ENCODE peak calls at places on chromosome 11, in four cellular contexts. One of them, this sample, is unnamed.

GRCh38 chr11:71568707-71569349 is 3.5 kb downstream of the KRTAP5-10 start:
- DNase-seq in fibroblast of lung: no peak
- DNase-seq in activated gamma-delta T cell treated with anti-CD3 and anti-CD28 coated beads, Interleukin-2, amount 50 U/mL, for 16 hours: no peak
- DNase-seq in left kidney: peak; percentile 44
- DNase-seq in this sample: no peak

GRCh38 chr11:119100960-119101349 is 698 bp downstream of the DPAGT1 start:
- DNase-seq in fibroblast of lung: no peak
- DNase-seq in left kidney: no peak
- DNase-seq in activated gamma-delta T cell treated with anti-CD3 and anti-CD28 coated beads, Interleukin-2, amount 50 U/mL, for 16 hours: no peak
- DNase-seq in this sample: no peak

GRCh38 chr11:7999795-8000194 is 12.7 kb downstream of the EIF3F start:
- DNase-seq in left kidney: no peak
- DNase-seq in activated gamma-delta T cell treated with anti-CD3 and anti-CD28 coated beads, Interleukin-2, amount 50 U/mL, for 16 hours: no peak
- DNase-seq in fibroblast of lung: no peak
- DNase-seq in this sample: no peak

GRCh38 chr11:82842019-82842418 is 58.2 kb downstream of the PRCP start:
- DNase-seq in left kidney: no peak
- DNase-seq in activated gamma-delta T cell treated with anti-CD3 and anti-CD28 coated beads, Interleukin-2, amount 50 U/mL, for 16 hours: no peak
- DNase-seq in fibroblast of lung: no peak
- DNase-seq in this sample: no peak

GRCh38 chr11:8063319-8063718 is 17.7 kb upstream of the TUB start:
- DNase-seq in activated gamma-delta T cell treated with anti-CD3 and anti-CD28 coated beads, Interleukin-2, amount 50 U/mL, for 16 hours: no peak
- DNase-seq in left kidney: no peak
- DNase-seq in fibroblast of lung: peak; percentile 22
- DNase-seq in this sample: no peak

GRCh38 chr11:86553322-86553721 is 119.1 kb downstream of the ME3 start:
- DNase-seq in left kidney: no peak
- DNase-seq in activated gamma-delta T cell treated with anti-CD3 and anti-CD28 coated beads, Interleukin-2, amount 50 U/mL, for 16 hours: no peak
- DNase-seq in fibroblast of lung: no peak
- DNase-seq in this sample: no peak

GRCh38 chr11:66327171-66328035 is 8.8 kb downstream of the RIN1 start:
- DNase-seq in activated gamma-delta T cell treated with anti-CD3 and anti-CD28 coated beads, Interleukin-2, amount 50 U/mL, for 16 hours: no peak
- DNase-seq in left kidney: no peak
- DNase-seq in fibroblast of lung: peak; percentile 67
- DNase-seq in this sample: no peak

GRCh38 chr11:83102806-83103205 is 31.1 kb upstream of the RAB30 start:
- DNase-seq in activated gamma-delta T cell treated with anti-CD3 and anti-CD28 coated beads, Interleukin-2, amount 50 U/mL, for 16 hours: no peak
- DNase-seq in left kidney: no peak
- DNase-seq in fibroblast of lung: no peak
- DNase-seq in this sample: no peak

GRCh38 chr11:130426223-130427048 is 2.0 kb downstream of the ADAMTS8 start:
- DNase-seq in activated gamma-delta T cell treated with anti-CD3 and anti-CD28 coated beads, Interleukin-2, amount 50 U/mL, for 16 hours: no peak
- DNase-seq in fibroblast of lung: no peak
- DNase-seq in left kidney: no peak
- DNase-seq in this sample: no peak

GRCh38 chr11:128055576-128056217 is 531.7 kb downstream of the ETS1 start:
- DNase-seq in left kidney: no peak
- DNase-seq in activated gamma-delta T cell treated with anti-CD3 and anti-CD28 coated beads, Interleukin-2, amount 50 U/mL, for 16 hours: no peak
- DNase-seq in fibroblast of lung: no peak
- DNase-seq in this sample: no peak

GRCh38 chr11:93020248-93021088 is 51.0 kb downstream of the MTNR1B start:
- DNase-seq in activated gamma-delta T cell treated with anti-CD3 and anti-CD28 coated beads, Interleukin-2, amount 50 U/mL, for 16 hours: no peak
- DNase-seq in left kidney: no peak
- DNase-seq in fibroblast of lung: peak; percentile 91
- DNase-seq in this sample: no peak

GRCh38 chr11:117334896-117335295 is 7.2 kb downstream of the CEP164 start:
- DNase-seq in fibroblast of lung: no peak
- DNase-seq in left kidney: no peak
- DNase-seq in activated gamma-delta T cell treated with anti-CD3 and anti-CD28 coated beads, Interleukin-2, amount 50 U/mL, for 16 hours: no peak
- DNase-seq in this sample: no peak

GRCh38 chr11:117218133-117218915 is 13.5 kb downstream of the PCSK7 start:
- DNase-seq in left kidney: peak; percentile 57
- DNase-seq in activated gamma-delta T cell treated with anti-CD3 and anti-CD28 coated beads, Interleukin-2, amount 50 U/mL, for 16 hours: no peak
- DNase-seq in fibroblast of lung: peak; percentile 78
- DNase-seq in this sample: no peak

GRCh38 chr11:34176980-34177319 is 71.5 kb downstream of the NAT10 start:
- DNase-seq in fibroblast of lung: no peak
- DNase-seq in left kidney: no peak
- DNase-seq in activated gamma-delta T cell treated with anti-CD3 and anti-CD28 coated beads, Interleukin-2, amount 50 U/mL, for 16 hours: no peak
- DNase-seq in this sample: no peak

GRCh38 chr11:111001986-111002616 is 243.4 kb upstream of the POU2AF2 start:
- DNase-seq in activated gamma-delta T cell treated with anti-CD3 and anti-CD28 coated beads, Interleukin-2, amount 50 U/mL, for 16 hours: no peak
- DNase-seq in fibroblast of lung: peak; percentile 88
- DNase-seq in left kidney: no peak
- DNase-seq in this sample: no peak

GRCh38 chr11:32305460-32305859 is 129.9 kb downstream of the WT1 start:
- DNase-seq in fibroblast of lung: no peak
- DNase-seq in activated gamma-delta T cell treated with anti-CD3 and anti-CD28 coated beads, Interleukin-2, amount 50 U/mL, for 16 hours: no peak
- DNase-seq in left kidney: peak; percentile 9
- DNase-seq in this sample: no peak

GRCh38 chr11:8252388-8252787 is 11.3 kb downstream of the LMO1 start:
- DNase-seq in activated gamma-delta T cell treated with anti-CD3 and anti-CD28 coated beads, Interleukin-2, amount 50 U/mL, for 16 hours: no peak
- DNase-seq in fibroblast of lung: no peak
- DNase-seq in left kidney: no peak
- DNase-seq in this sample: no peak

GRCh38 chr11:13962562-13963168 is at the start of gene SPON1:
- DNase-seq in activated gamma-delta T cell treated with anti-CD3 and anti-CD28 coated beads, Interleukin-2, amount 50 U/mL, for 16 hours: peak; percentile 16
- DNase-seq in left kidney: peak; percentile 92
- DNase-seq in fibroblast of lung: peak; percentile 43
- DNase-seq in this sample: peak; percentile 26

GRCh38 chr11:67322049-67322448 is 18.7 kb downstream of the SSH3 start:
- DNase-seq in fibroblast of lung: no peak
- DNase-seq in left kidney: no peak
- DNase-seq in activated gamma-delta T cell treated with anti-CD3 and anti-CD28 coated beads, Interleukin-2, amount 50 U/mL, for 16 hours: no peak
- DNase-seq in this sample: no peak

GRCh38 chr11:76642341-76642740 is 28.2 kb downstream of the LRRC32 start:
- DNase-seq in left kidney: peak; percentile 73
- DNase-seq in activated gamma-delta T cell treated with anti-CD3 and anti-CD28 coated beads, Interleukin-2, amount 50 U/mL, for 16 hours: no peak
- DNase-seq in fibroblast of lung: no peak
- DNase-seq in this sample: peak; percentile 28

GRCh38 chr11:16337421-16338213 is 18.7 kb downstream of the SOX6 start:
- DNase-seq in fibroblast of lung: no peak
- DNase-seq in activated gamma-delta T cell treated with anti-CD3 and anti-CD28 coated beads, Interleukin-2, amount 50 U/mL, for 16 hours: no peak
- DNase-seq in left kidney: no peak
- DNase-seq in this sample: no peak

GRCh38 chr11:17389205-17389956 is 922 bp upstream of the KCNJ11 start:
- DNase-seq in fibroblast of lung: peak; percentile 30
- DNase-seq in left kidney: peak; percentile 93
- DNase-seq in activated gamma-delta T cell treated with anti-CD3 and anti-CD28 coated beads, Interleukin-2, amount 50 U/mL, for 16 hours: peak; percentile 76
- DNase-seq in this sample: peak; percentile 71

This sample was measured in stimulated activated CD4-positive, alpha-beta T cell treated with anti-CD3 and anti-CD28 coated beads, Interleukin-2, amount 100 ng/mL, for 4 hours.